ENCODE peak calls at places on chromosomes 5 and 9, in four cellular contexts. R, F, Z and L are unnamed samples.

GRCh38 chr5:170571885-170572284 is 68.1 kb downstream of the KCNIP1 start:
- DNase-seq in R (no peak), F (no peak), Z (no peak), L (no peak)

GRCh38 chr9:21443849-21444625 is 3.8 kb downstream of the IFNA1 start:
- DNase-seq in R (no peak), F (peak), Z (no peak), L (no peak)

GRCh38 chr5:54944364-54944763 is 41.0 kb downstream of the ESM1 start:
- DNase-seq in R (peak), F (no peak), Z (no peak), L (no peak)

GRCh38 chr9:8114826-8115225 is 315.2 kb upstream of the DMAC1 start:
- DNase-seq in R (no peak), F (no peak), Z (no peak), L (no peak)

GRCh38 chr9:22079873-22080341 is 70.8 kb upstream of the CDKN2B start:
- DNase-seq in R (no peak), F (peak), Z (no peak), L (no peak)

GRCh38 chr9:137387034-137387890 is 35.7 kb downstream of the EXD3 start:
- DNase-seq in R (no peak), F (no peak), Z (no peak), L (no peak)

GRCh38 chr5:52774005-52774410 is 13.7 kb upstream of the ITGA1 start:
- DNase-seq in R (no peak), F (no peak), Z (no peak), L (no peak)

GRCh38 chr5:149917073-149917676 is 27.4 kb downstream of the PDE6A start:
- DNase-seq in R (no peak), F (no peak), Z (no peak), L (no peak)

GRCh38 chr5:90144625-90145327 is 264.8 kb downstream of the CETN3 start:
- DNase-seq in R (no peak), F (no peak), Z (no peak), L (no peak)

GRCh38 chr5:111655169-111655924 is 101.6 kb downstream of the NREP start:
- DNase-seq in R (no peak), F (no peak), Z (peak), L (no peak)

GRCh38 chr5:21806943-21807342 is 1046.2 kb downstream of the CDH12 start:
- DNase-seq in R (no peak), F (no peak), Z (no peak), L (no peak)

GRCh38 chr9:123996731-123997421 is 14.7 kb upstream of the LHX2 start:
- DNase-seq in R (no peak), F (no peak), Z (no peak), L (peak)

GRCh38 chr5:6307304-6307703 is 71.0 kb downstream of the MED10 start:
- DNase-seq in R (no peak), F (no peak), Z (no peak), L (no peak)

GRCh38 chr5:105639068-105639467 is 2031.7 kb downstream of the EFNA5 start:
- DNase-seq in R (peak), F (no peak), Z (peak), L (peak)

GRCh38 chr9:110578575-110578895 is 1.0 kb downstream of the SVEP1 start:
- DNase-seq in R (no peak), F (no peak), Z (no peak), L (no peak)

GRCh38 chr5:37553720-37554402 is 174.7 kb downstream of the WDR70 start:
- DNase-seq in R (peak), F (no peak), Z (no peak), L (no peak)

GRCh38 chr5:128038641-128039040 is 44.9 kb upstream of the SLC12A2 start:
- DNase-seq in R (peak), F (no peak), Z (peak), L (no peak)

GRCh38 chr5:135578685-135579341 is at the start of gene CXCL14:
- DNase-seq in R (no peak), F (no peak), Z (no peak), L (peak)

GRCh38 chr9:28163619-28164018 is 590.3 kb upstream of the C9orf72 start:
- DNase-seq in R (no peak), F (no peak), Z (no peak), L (no peak)

GRCh38 chr5:36679609-36680008 is 73.2 kb downstream of the SLC1A3 start:
- DNase-seq in R (no peak), F (no peak), Z (no peak), L (no peak)

GRCh38 chr5:53151713-53152458 is 42.3 kb upstream of the MOCS2 start:
- DNase-seq in R (no peak), F (no peak), Z (no peak), L (no peak)

GRCh38 chr9:71984388-71985069 is 73.1 kb downstream of the C9orf85 start:
- DNase-seq in R (no peak), F (no peak), Z (no peak), L (no peak)
- TF ChIP-seq NR2C2 in R (no peak), F (no peak), Z (no peak), L (no peak)

DNA sequence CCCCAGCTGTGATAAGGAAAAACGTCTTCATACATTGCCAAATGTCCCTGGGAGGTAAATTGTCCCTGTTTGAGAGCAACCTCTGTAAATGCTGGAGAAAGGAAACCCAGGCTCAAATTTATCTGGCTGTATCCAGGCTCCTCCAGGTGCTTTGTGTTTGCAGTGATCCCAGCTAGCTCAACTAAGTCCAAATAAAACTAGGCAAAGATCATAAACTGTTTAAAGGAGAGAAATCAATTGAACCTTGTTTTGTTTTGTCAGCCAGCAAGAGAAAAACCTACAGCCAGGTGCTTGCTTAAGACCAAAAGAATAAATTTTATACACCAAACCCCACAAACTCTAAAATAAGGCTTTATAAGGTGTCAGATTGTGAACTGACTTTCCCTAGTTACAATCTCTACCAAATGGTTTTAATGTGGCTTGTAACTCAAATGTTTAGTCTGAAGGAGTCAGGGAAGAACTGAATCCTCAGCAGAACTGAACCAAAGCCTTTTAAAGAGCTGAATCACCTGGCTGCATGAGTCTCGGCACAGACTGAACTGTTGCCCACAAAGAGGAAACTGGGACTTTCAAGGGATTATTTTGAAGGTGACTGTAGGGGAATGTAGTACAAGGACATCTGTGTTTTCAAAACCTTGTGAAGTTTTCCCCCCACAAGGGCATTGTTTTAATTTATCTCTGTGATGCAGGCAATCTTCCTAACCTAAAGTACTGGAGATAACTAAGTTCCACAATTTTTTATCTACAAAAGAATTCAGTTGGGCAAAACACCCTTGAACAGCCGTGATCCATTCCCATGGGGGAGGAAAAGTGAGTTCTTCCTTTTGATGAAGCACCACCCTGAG is 201.7 kb upstream of the TARS1 start:
- DNase-seq in R (no peak), F (no peak), Z (no peak), L (no peak)
- TF ChIP-seq NR2C2 in R (no peak), F (no peak), Z (no peak), L (no peak)

DNA sequence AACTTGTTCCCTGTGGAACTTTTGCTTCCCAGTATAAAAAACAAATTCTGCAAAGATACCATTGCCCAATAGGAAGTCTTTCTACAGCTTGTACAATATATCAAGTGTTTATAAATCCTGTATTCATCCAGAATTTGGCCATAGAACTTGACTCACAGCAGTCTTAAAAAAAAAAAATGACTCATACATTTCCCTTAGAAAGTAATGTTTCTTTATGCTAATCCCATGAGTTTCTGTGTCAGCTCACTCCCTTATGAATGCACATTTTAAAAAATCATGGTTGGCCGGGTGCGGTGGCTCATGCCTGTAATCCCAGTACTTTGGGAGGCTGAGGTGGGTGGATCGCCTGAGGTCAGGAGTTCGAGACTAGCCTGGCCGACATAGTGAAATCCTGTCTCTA is 89.3 kb upstream of the DMRT1 start:
- DNase-seq in R (no peak), F (no peak), Z (no peak), L (no peak)
- TF ChIP-seq NR2C2 in R (no peak), F (no peak), Z (no peak), L (no peak)

GRCh38 chr5:14561741-14562140 is 19.9 kb upstream of the OTULINL start:
- DNase-seq in R (no peak), F (no peak), Z (no peak), L (no peak)

GRCh38 chr5:14556015-14556414 is 25.6 kb upstream of the OTULINL start:
- DNase-seq in R (no peak), F (no peak), Z (no peak), L (no peak)

GRCh38 chr5:14557840-14558239 is 23.8 kb upstream of the OTULINL start:
- DNase-seq in R (no peak), F (no peak), Z (no peak), L (no peak)

GRCh38 chr5:14557203-14557725 is 24.3 kb upstream of the OTULINL start:
- DNase-seq in R (no peak), F (no peak), Z (no peak), L (no peak)

GRCh38 chr5:14560091-14560595 is 21.4 kb upstream of the OTULINL start:
- DNase-seq in R (no peak), F (no peak), Z (no peak), L (no peak)
- TF ChIP-seq NR2C2 in R (no peak), F (no peak), Z (no peak), L (no peak)

GRCh38 chr9:6415266-6415665 is 2.3 kb downstream of the UHRF2 start:
- DNase-seq in R (peak), F (no peak), Z (no peak), L (no peak)
- TF ChIP-seq NR2C2 in R (no peak), F (no peak), Z (no peak), L (no peak)

DNA sequence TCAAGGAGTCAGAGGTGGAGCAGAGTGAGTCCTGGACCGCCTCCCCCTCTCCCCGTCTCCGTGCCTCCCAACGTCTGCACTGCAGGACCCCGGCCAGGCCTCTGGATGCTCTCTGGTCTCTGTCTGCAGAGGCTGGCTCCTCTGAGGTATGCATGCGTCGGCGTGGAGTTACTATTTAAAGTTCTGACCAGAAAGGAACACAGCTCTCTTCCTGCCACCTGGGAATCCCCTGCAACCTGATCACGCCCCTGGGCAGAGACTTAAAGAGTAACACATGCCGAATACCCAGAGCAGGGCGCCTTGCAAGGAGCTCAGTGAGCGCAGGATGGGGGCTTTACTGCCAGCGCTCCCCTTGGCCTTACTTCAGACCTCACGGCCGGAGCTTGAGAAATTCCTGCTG is 16.0 kb downstream of the ANXA6 start:
- DNase-seq in R (no peak), F (no peak), Z (no peak), L (peak)
- TF ChIP-seq NR2C2 in R (no peak), F (no peak), Z (no peak), L (no peak)

GRCh38 chr5:116751684-116752083 is 177.1 kb upstream of the SEMA6A start:
- DNase-seq in R (no peak), F (no peak), Z (no peak), L (no peak)

GRCh38 chr5:116747881-116748280 is 173.3 kb upstream of the SEMA6A start:
- DNase-seq in R (no peak), F (no peak), Z (peak), L (no peak)

GRCh38 chr5:116754556-116754955 is 179.9 kb upstream of the SEMA6A start:
- DNase-seq in R (no peak), F (no peak), Z (no peak), L (no peak)

GRCh38 chr5:116746668-116747067 is 172.0 kb upstream of the SEMA6A start:
- DNase-seq in R (no peak), F (no peak), Z (no peak), L (no peak)

GRCh38 chr5:116750626-116751188 is 176.1 kb upstream of the SEMA6A start:
- DNase-seq in R (no peak), F (no peak), Z (no peak), L (no peak)
- TF ChIP-seq NR2C2 in R (no peak), F (no peak), Z (no peak), L (no peak)

DNA sequence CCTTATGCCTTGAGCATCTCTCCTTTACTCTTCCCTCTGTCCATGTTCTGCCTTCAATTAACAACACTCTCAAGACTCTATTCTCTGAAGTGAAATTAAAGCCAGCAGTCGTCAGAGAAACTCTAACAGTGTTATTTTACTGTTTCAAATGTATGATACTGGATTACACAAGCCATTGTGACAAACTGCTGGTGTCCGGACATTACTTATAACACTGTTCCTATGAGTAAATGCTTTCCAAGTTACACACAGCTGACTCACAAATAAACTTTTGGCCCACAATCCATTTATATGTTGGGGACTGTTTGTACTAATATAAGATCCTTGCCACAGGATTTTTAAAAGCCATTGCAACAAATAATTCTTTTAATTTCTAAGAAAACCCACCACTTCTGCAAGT is 63.2 kb upstream of the GHR start:
- DNase-seq in R (no peak), F (no peak), Z (no peak), L (no peak)
- TF ChIP-seq NR2C2 in R (no peak), F (no peak), Z (no peak), L (no peak)